ENCODE peak calls at places on chromosome 17, in four cellular contexts. T, O, K and E are unnamed samples.

GRCh38 chr17:39011907-39012468 is 44.8 kb upstream of the FBXO47 start:
- DNase-seq in T (peak; percentile 87), O (no peak), K (no peak), E (peak; percentile 78)

GRCh38 chr17:80970044-80970761 is 21.4 kb upstream of the CHMP6 start:
- DNase-seq in T (no peak), O (peak; percentile 48), K (peak; percentile 46), E (peak; percentile 62)

GRCh38 chr17:39979865-39980401 is 674 bp upstream of the PSMD3 start:
- DNase-seq in T (peak; percentile 67), O (peak; percentile 59), K (peak; percentile 52), E (peak; percentile 67)

GRCh38 chr17:36880506-36880905 is 56.8 kb upstream of the LHX1 start:
- DNase-seq in T (no peak), O (no peak), K (no peak), E (no peak)

GRCh38 chr17:2400474-2400866 is 390 bp downstream of the MNT start:
- DNase-seq in T (peak; percentile 83), O (peak; percentile 79), K (peak; percentile 80), E (peak; percentile 90)

GRCh38 chr17:45123076-45123770 is 9.1 kb downstream of the PLCD3 start:
- DNase-seq in T (no peak), O (no peak), K (no peak), E (no peak)

GRCh38 chr17:28398280-28398981 is 7.6 kb downstream of the SLC46A1 start:
- DNase-seq in T (no peak), O (no peak), K (peak; percentile 33), E (no peak)

GRCh38 chr17:68497885-68498319 is 14.3 kb upstream of the PRKAR1A start:
- DNase-seq in T (no peak), O (peak; percentile 99), K (no peak), E (no peak)

GRCh38 chr17:31061678-31062077 is 33.1 kb upstream of the NF1 start:
- DNase-seq in T (peak; percentile 75), O (peak; percentile 56), K (peak; percentile 14), E (peak; percentile 53)

GRCh38 chr17:37700881-37701280 is 44.0 kb downstream of the HNF1B start:
- DNase-seq in T (no peak), O (no peak), K (no peak), E (no peak)

GRCh38 chr17:82787081-82787848 is 35.4 kb downstream of the TBCD start:
- DNase-seq in T (no peak), O (peak; percentile 97), K (peak; percentile 98), E (no peak)

GRCh38 chr17:35245196-35245486 is 2.3 kb downstream of the SLFN5 start:
- DNase-seq in T (no peak), O (no peak), K (peak; percentile 95), E (no peak)

GRCh38 chr17:29590979-29591736 is 1.7 kb upstream of the GIT1 start:
- DNase-seq in T (peak; percentile 86), O (peak; percentile 37), K (peak; percentile 77), E (peak; percentile 76)

GRCh38 chr17:28182559-28182958 is 136.4 kb upstream of the TMEM97 start:
- DNase-seq in T (no peak), O (no peak), K (no peak), E (no peak)

GRCh38 chr17:81961554-81962498 is 839 bp upstream of the NOTUM start:
- DNase-seq in T (peak; percentile 41), O (no peak), K (no peak), E (peak; percentile 53)

GRCh38 chr17:6591599-6592158 is 35.3 kb upstream of the PITPNM3 start:
- DNase-seq in T (no peak), O (no peak), K (peak; percentile 91), E (no peak)

GRCh38 chr17:32593003-32593402 is 106.2 kb downstream of the CDK5R1 start:
- DNase-seq in T (peak; percentile 37), O (no peak), K (no peak), E (no peak)

GRCh38 chr17:31067699-31068184 is 27.0 kb upstream of the NF1 start:
- DNase-seq in T (no peak), O (no peak), K (peak; percentile 89), E (no peak)

GRCh38 chr17:80790021-80790765 is 201.4 kb upstream of the CHMP6 start:
- DNase-seq in T (no peak), O (peak; percentile 78), K (peak; percentile 5), E (no peak)

GRCh38 chr17:4881761-4882555 is 17.4 kb upstream of the C17orf107 start:
- DNase-seq in T (peak; percentile 93), O (peak; percentile 65), K (peak; percentile 64), E (peak; percentile 79)

GRCh38 chr17:81052199-81052997 is 17.4 kb downstream of the BAIAP2 start:
- DNase-seq in T (no peak), O (no peak), K (no peak), E (no peak)

GRCh38 chr17:52170963-52171572 is 12.6 kb upstream of the CA10 start:
- DNase-seq in T (peak; percentile 70), O (no peak), K (peak; percentile 19), E (peak; percentile 60)

GRCh38 chr17:39339272-39339671 is 62.2 kb downstream of the FBXL20 start:
- DNase-seq in T (no peak), O (no peak), K (no peak), E (no peak)

GRCh38 chr17:17391575-17392370 is 85.0 kb upstream of the MED9 start:
- DNase-seq in T (peak; percentile 22), O (peak; percentile 43), K (peak; percentile 13), E (no peak)

GRCh38 chr17:45016823-45017222 is 34.6 kb downstream of the DCAKD start:
- DNase-seq in T (peak; percentile 74), O (peak; percentile 29), K (peak; percentile 47), E (peak; percentile 41)

GRCh38 chr17:40530988-40531971 is 29.9 kb upstream of the TNS4 start:
- DNase-seq in T (no peak), O (peak; percentile 32), K (no peak), E (no peak)

GRCh38 chr17:75814900-75815373 is 29.3 kb downstream of the UNC13D start:
- DNase-seq in T (no peak), O (no peak), K (peak; percentile 81), E (no peak)

GRCh38 chr17:45234641-45235040 is 13.0 kb downstream of the FMNL1 start:
- DNase-seq in T (peak; percentile 90), O (peak; percentile 76), K (no peak), E (peak; percentile 75)

GRCh38 chr17:73118876-73119485 is 26.5 kb upstream of the SLC39A11 start:
- DNase-seq in T (no peak), O (no peak), K (no peak), E (no peak)

GRCh38 chr17:34584805-34585416 is 5.5 kb downstream of the TMEM132E start:
- DNase-seq in T (peak; percentile 48), O (peak; percentile 35), K (peak; percentile 49), E (peak; percentile 29)

GRCh38 chr17:47785538-47786123 is 36.0 kb downstream of the OSBPL7 start:
- DNase-seq in T (peak; percentile 74), O (peak; percentile 39), K (peak; percentile 38), E (peak; percentile 80)

GRCh38 chr17:48499743-48500434 is 30.9 kb downstream of the HOXB1 start:
- DNase-seq in T (no peak), O (no peak), K (no peak), E (no peak)

GRCh38 chr17:69853533-69854262 is 221.3 kb upstream of the KCNJ16 start:
- DNase-seq in T (no peak), O (no peak), K (peak; percentile 56), E (no peak)

GRCh38 chr17:27354051-27354490 is 60.2 kb downstream of the WSB1 start:
- DNase-seq in T (peak; percentile 32), O (no peak), K (no peak), E (no peak)

GRCh38 chr17:40307001-40307690 is 1.8 kb upstream of the RARA start:
- DNase-seq in T (peak; percentile 70), O (no peak), K (peak; percentile 89), E (peak; percentile 60)

GRCh38 chr17:82866521-82867214 is 26.8 kb upstream of the ZNF750 start:
- DNase-seq in T (no peak), O (no peak), K (peak; percentile 91), E (peak; percentile 47)

GRCh38 chr17:8117367-8117979 is 841 bp downstream of the ALOXE3 start:
- DNase-seq in T (no peak), O (no peak), K (no peak), E (no peak)
- TF ChIP-seq EZH2phosphoT487 in T (no peak), O (no peak), K (no peak), E (peak; percentile 19)

GRCh38 chr17:77184474-77184873 is 43.7 kb downstream of the SEC14L1 start:
- DNase-seq in T (no peak), O (no peak), K (peak; percentile 89), E (no peak)

GRCh38 chr17:77180503-77181330 is 39.9 kb downstream of the SEC14L1 start:
- DNase-seq in T (no peak), O (no peak), K (no peak), E (no peak)

GRCh38 chr17:77185137-77185536 is 44.4 kb downstream of the SEC14L1 start:
- DNase-seq in T (no peak), O (no peak), K (peak; percentile 27), E (peak; percentile 29)

GRCh38 chr17:77182773-77183172 is 42.0 kb downstream of the SEC14L1 start:
- DNase-seq in T (no peak), O (no peak), K (no peak), E (no peak)

GRCh38 chr17:77182205-77182604 is 41.4 kb downstream of the SEC14L1 start:
- DNase-seq in T (no peak), O (peak; percentile 26), K (no peak), E (no peak)
- H3K4me1 ChIP-seq in T (peaks cover 4% of the 10 kb centered on the region), O (peaks cover 71% of the 10 kb centered on the region), K (peaks cover 38% of the 10 kb centered on the region), E (peaks cover 58% of the 10 kb centered on the region)

DNA sequence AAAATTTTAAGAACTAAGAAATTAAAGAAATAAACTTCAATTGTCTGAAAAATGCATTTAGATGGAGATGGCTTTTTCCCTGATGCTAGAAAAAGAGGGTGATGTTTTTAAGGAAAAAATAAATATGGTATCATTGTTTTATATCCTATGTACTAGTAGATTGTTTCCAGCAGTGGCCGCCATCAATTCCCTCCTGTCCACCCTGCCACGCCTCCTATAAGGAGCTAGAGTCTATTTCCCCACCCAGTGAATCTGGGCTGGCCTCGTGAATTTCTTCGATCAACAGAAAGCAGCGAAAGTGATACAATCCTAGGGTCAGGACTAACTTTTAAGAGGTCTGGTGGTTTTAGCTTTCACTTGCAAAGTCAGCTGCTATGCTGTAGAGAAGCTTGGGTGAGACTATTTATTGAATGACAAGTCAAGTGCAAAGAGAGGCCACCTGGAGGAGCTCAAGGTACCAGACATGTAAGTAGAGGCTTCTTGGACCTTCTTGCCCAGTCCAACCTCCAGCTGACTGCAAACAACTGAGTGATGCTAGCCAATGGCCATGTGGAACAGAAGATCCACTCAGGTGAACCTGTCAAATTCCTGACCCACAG is 80.9 kb upstream of the MTMR4 start:
- DNase-seq in T (peak; percentile 42), O (peak; percentile 10), K (no peak), E (no peak)
- H3K4me2 ChIP-seq in T (no peak overlapping the region), O (no peak overlapping the region), K (no peak overlapping the region), E (no peak overlapping the region)

DNA sequence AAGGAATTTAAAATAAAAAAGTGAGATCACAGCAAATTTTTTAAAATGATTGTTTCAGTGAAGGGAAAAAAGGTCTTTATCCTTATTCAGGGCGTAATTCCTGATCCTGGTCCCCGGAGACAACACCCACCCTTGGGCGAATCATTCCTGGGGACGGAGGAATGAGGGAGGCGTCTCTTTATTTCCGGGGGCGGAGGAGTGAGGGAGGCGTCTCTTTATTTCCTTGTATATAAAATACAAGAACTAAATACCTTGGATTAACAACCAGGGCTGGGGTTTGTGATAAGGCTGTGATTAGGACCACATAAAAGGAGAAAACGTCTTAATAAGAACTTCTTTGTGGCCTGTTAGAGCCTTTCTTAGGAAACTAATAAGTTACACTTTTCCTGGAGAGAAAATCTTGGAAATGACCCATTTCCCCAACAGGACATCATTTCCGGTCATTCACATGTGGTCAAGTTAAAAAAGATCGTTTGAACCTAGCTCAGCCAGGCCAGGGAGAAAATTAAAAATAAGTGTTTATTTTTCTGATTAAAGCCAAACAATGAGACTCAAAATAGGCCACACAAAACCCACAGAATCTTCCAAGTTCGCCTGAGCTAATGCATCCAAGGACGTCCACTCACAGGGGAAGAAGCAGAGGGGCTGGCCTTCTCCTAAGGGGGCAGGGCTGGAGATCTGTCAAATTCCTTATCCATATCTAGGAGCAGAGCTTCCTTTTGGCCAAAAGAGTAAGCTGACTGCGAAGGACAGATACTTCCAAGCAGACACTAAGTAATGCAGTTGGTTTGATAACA is 98.1 kb downstream of the MRM3 start:
- DNase-seq in T (no peak), O (no peak), K (peak; percentile 31), E (no peak)
- TF ChIP-seq EZH2phosphoT487 in T (no peak), O (no peak), K (no peak), E (no peak)